ENCODE peak calls at places on chromosomes 1 and 21, in five cellular contexts. One of them, this sample, is unnamed.

GRCh38 chr1:228281631-228282328 is 73.9 kb downstream of the OBSCN start:
- DNase-seq in HS-5: no peak
- DNase-seq in T-helper 2 cell: no peak
- DNase-seq in activated T-cell treated with anti-CD3 and anti-CD28 coated beads, Interleukin-2, amount 50 U/mL, for 72 hours: no peak
- DNase-seq in central memory CD8-positive, alpha-beta T cell: no peak
- DNase-seq in this sample: no peak

GRCh38 chr1:16371725-16372124 is 4.7 kb downstream of the SZRD1 start:
- DNase-seq in activated T-cell treated with anti-CD3 and anti-CD28 coated beads, Interleukin-2, amount 50 U/mL, for 72 hours: peak
- DNase-seq in T-helper 2 cell: no peak
- DNase-seq in central memory CD8-positive, alpha-beta T cell: no peak
- DNase-seq in HS-5: no peak
- DNase-seq in this sample: no peak

GRCh38 chr1:42680921-42681683 is 1.1 kb upstream of the YBX1 start:
- DNase-seq in central memory CD8-positive, alpha-beta T cell: no peak
- DNase-seq in T-helper 2 cell: no peak
- DNase-seq in HS-5: no peak
- DNase-seq in activated T-cell treated with anti-CD3 and anti-CD28 coated beads, Interleukin-2, amount 50 U/mL, for 72 hours: peak
- DNase-seq in this sample: peak

GRCh38 chr1:35544976-35545375 is 12.2 kb downstream of the KIAA0319L start:
- DNase-seq in T-helper 2 cell: no peak
- DNase-seq in central memory CD8-positive, alpha-beta T cell: no peak
- DNase-seq in HS-5: no peak
- DNase-seq in activated T-cell treated with anti-CD3 and anti-CD28 coated beads, Interleukin-2, amount 50 U/mL, for 72 hours: peak
- DNase-seq in this sample: peak

GRCh38 chr1:152013664-152014237 is 20.1 kb upstream of the S100A10 start:
- DNase-seq in T-helper 2 cell: no peak
- DNase-seq in activated T-cell treated with anti-CD3 and anti-CD28 coated beads, Interleukin-2, amount 50 U/mL, for 72 hours: peak
- DNase-seq in central memory CD8-positive, alpha-beta T cell: no peak
- DNase-seq in HS-5: no peak
- DNase-seq in this sample: peak

GRCh38 chr1:226656601-226657277 is 82.3 kb downstream of the ITPKB start:
- DNase-seq in central memory CD8-positive, alpha-beta T cell: no peak
- DNase-seq in T-helper 2 cell: no peak
- DNase-seq in HS-5: peak
- DNase-seq in activated T-cell treated with anti-CD3 and anti-CD28 coated beads, Interleukin-2, amount 50 U/mL, for 72 hours: no peak
- DNase-seq in this sample: peak

GRCh38 chr1:30315185-30315960 is 408.0 kb downstream of the MATN1 start:
- DNase-seq in HS-5: no peak
- DNase-seq in T-helper 2 cell: no peak
- DNase-seq in activated T-cell treated with anti-CD3 and anti-CD28 coated beads, Interleukin-2, amount 50 U/mL, for 72 hours: no peak
- DNase-seq in central memory CD8-positive, alpha-beta T cell: no peak
- DNase-seq in this sample: no peak

GRCh38 chr1:220045356-220046051 is 801 bp downstream of the EPRS1 start:
- DNase-seq in activated T-cell treated with anti-CD3 and anti-CD28 coated beads, Interleukin-2, amount 50 U/mL, for 72 hours: no peak
- DNase-seq in HS-5: peak
- DNase-seq in central memory CD8-positive, alpha-beta T cell: no peak
- DNase-seq in T-helper 2 cell: no peak
- DNase-seq in this sample: peak

GRCh38 chr1:76289692-76290091 is 215.1 kb downstream of the ST6GALNAC3 start:
- DNase-seq in T-helper 2 cell: no peak
- DNase-seq in central memory CD8-positive, alpha-beta T cell: no peak
- DNase-seq in HS-5: no peak
- DNase-seq in activated T-cell treated with anti-CD3 and anti-CD28 coated beads, Interleukin-2, amount 50 U/mL, for 72 hours: no peak
- DNase-seq in this sample: peak

GRCh38 chr1:108082741-108083562 is 117.2 kb downstream of the SLC25A24 start:
- DNase-seq in central memory CD8-positive, alpha-beta T cell: no peak
- DNase-seq in HS-5: no peak
- DNase-seq in T-helper 2 cell: no peak
- DNase-seq in activated T-cell treated with anti-CD3 and anti-CD28 coated beads, Interleukin-2, amount 50 U/mL, for 72 hours: no peak
- DNase-seq in this sample: peak

GRCh38 chr1:45348609-45348965 is 8.3 kb upstream of the MUTYH start:
- DNase-seq in activated T-cell treated with anti-CD3 and anti-CD28 coated beads, Interleukin-2, amount 50 U/mL, for 72 hours: no peak
- DNase-seq in HS-5: no peak
- DNase-seq in central memory CD8-positive, alpha-beta T cell: no peak
- DNase-seq in T-helper 2 cell: no peak
- DNase-seq in this sample: no peak

GRCh38 chr1:178702141-178702540 is 22.9 kb upstream of the RALGPS2 start:
- DNase-seq in T-helper 2 cell: no peak
- DNase-seq in HS-5: peak
- DNase-seq in central memory CD8-positive, alpha-beta T cell: no peak
- DNase-seq in activated T-cell treated with anti-CD3 and anti-CD28 coated beads, Interleukin-2, amount 50 U/mL, for 72 hours: no peak
- DNase-seq in this sample: no peak

GRCh38 chr1:175146535-175147213 is 45.9 kb downstream of the KIAA0040 start:
- DNase-seq in HS-5: no peak
- DNase-seq in central memory CD8-positive, alpha-beta T cell: peak
- DNase-seq in T-helper 2 cell: peak
- DNase-seq in activated T-cell treated with anti-CD3 and anti-CD28 coated beads, Interleukin-2, amount 50 U/mL, for 72 hours: peak
- DNase-seq in this sample: peak

GRCh38 chr1:241947355-241947754 is 10.2 kb upstream of the BECN2 start:
- DNase-seq in central memory CD8-positive, alpha-beta T cell: no peak
- DNase-seq in HS-5: no peak
- DNase-seq in activated T-cell treated with anti-CD3 and anti-CD28 coated beads, Interleukin-2, amount 50 U/mL, for 72 hours: no peak
- DNase-seq in T-helper 2 cell: no peak
- DNase-seq in this sample: no peak

GRCh38 chr1:11168731-11169130 is 20.4 kb upstream of the ANGPTL7 start:
- DNase-seq in HS-5: no peak
- DNase-seq in central memory CD8-positive, alpha-beta T cell: no peak
- DNase-seq in T-helper 2 cell: no peak
- DNase-seq in activated T-cell treated with anti-CD3 and anti-CD28 coated beads, Interleukin-2, amount 50 U/mL, for 72 hours: no peak
- DNase-seq in this sample: no peak

GRCh38 chr1:207389728-207390464 is 64.2 kb upstream of the CR2 start:
- DNase-seq in HS-5: peak
- DNase-seq in T-helper 2 cell: no peak
- DNase-seq in activated T-cell treated with anti-CD3 and anti-CD28 coated beads, Interleukin-2, amount 50 U/mL, for 72 hours: peak
- DNase-seq in central memory CD8-positive, alpha-beta T cell: no peak
- DNase-seq in this sample: no peak

GRCh38 chr1:27970401-27970800 is 10.6 kb downstream of the XKR8 start:
- DNase-seq in activated T-cell treated with anti-CD3 and anti-CD28 coated beads, Interleukin-2, amount 50 U/mL, for 72 hours: no peak
- DNase-seq in HS-5: peak
- DNase-seq in central memory CD8-positive, alpha-beta T cell: no peak
- DNase-seq in T-helper 2 cell: no peak
- DNase-seq in this sample: peak

GRCh38 chr1:234114648-234115307 is 210.3 kb downstream of the SLC35F3 start:
- DNase-seq in central memory CD8-positive, alpha-beta T cell: no peak
- DNase-seq in T-helper 2 cell: no peak
- DNase-seq in HS-5: peak
- DNase-seq in activated T-cell treated with anti-CD3 and anti-CD28 coated beads, Interleukin-2, amount 50 U/mL, for 72 hours: peak
- DNase-seq in this sample: peak

GRCh38 chr1:240611619-240612490 is at the start of gene GREM2:
- DNase-seq in central memory CD8-positive, alpha-beta T cell: no peak
- DNase-seq in T-helper 2 cell: peak
- DNase-seq in HS-5: peak
- DNase-seq in activated T-cell treated with anti-CD3 and anti-CD28 coated beads, Interleukin-2, amount 50 U/mL, for 72 hours: peak
- DNase-seq in this sample: peak

GRCh38 chr1:99808391-99809115 is 41.6 kb upstream of the AGL start:
- DNase-seq in activated T-cell treated with anti-CD3 and anti-CD28 coated beads, Interleukin-2, amount 50 U/mL, for 72 hours: peak
- DNase-seq in T-helper 2 cell: no peak
- DNase-seq in HS-5: peak
- DNase-seq in central memory CD8-positive, alpha-beta T cell: no peak
- DNase-seq in this sample: peak

GRCh38 chr1:47951026-47951425 is 46.2 kb downstream of the TRABD2B start:
- DNase-seq in central memory CD8-positive, alpha-beta T cell: no peak
- DNase-seq in activated T-cell treated with anti-CD3 and anti-CD28 coated beads, Interleukin-2, amount 50 U/mL, for 72 hours: no peak
- DNase-seq in HS-5: no peak
- DNase-seq in T-helper 2 cell: no peak
- DNase-seq in this sample: no peak

GRCh38 chr1:84600796-84601195 is 26.6 kb upstream of the CTBS start:
- DNase-seq in HS-5: no peak
- DNase-seq in T-helper 2 cell: no peak
- DNase-seq in activated T-cell treated with anti-CD3 and anti-CD28 coated beads, Interleukin-2, amount 50 U/mL, for 72 hours: no peak
- DNase-seq in central memory CD8-positive, alpha-beta T cell: no peak
- DNase-seq in this sample: no peak

GRCh38 chr1:63721531-63722189 is 52.2 kb upstream of the ROR1 start:
- DNase-seq in central memory CD8-positive, alpha-beta T cell: no peak
- DNase-seq in T-helper 2 cell: no peak
- DNase-seq in activated T-cell treated with anti-CD3 and anti-CD28 coated beads, Interleukin-2, amount 50 U/mL, for 72 hours: no peak
- DNase-seq in HS-5: no peak
- DNase-seq in this sample: peak

GRCh38 chr1:153534226-153534932 is 1.4 kb downstream of the S100A6 start:
- DNase-seq in HS-5: no peak
- DNase-seq in T-helper 2 cell: no peak
- DNase-seq in activated T-cell treated with anti-CD3 and anti-CD28 coated beads, Interleukin-2, amount 50 U/mL, for 72 hours: no peak
- DNase-seq in central memory CD8-positive, alpha-beta T cell: no peak
- DNase-seq in this sample: peak

GRCh38 chr1:226444901-226445300 is 37.0 kb upstream of the PARP1 start:
- DNase-seq in T-helper 2 cell: no peak
- DNase-seq in HS-5: no peak
- DNase-seq in activated T-cell treated with anti-CD3 and anti-CD28 coated beads, Interleukin-2, amount 50 U/mL, for 72 hours: peak
- DNase-seq in central memory CD8-positive, alpha-beta T cell: peak
- DNase-seq in this sample: peak

GRCh38 chr1:92822907-92823306 is 8.9 kb upstream of the RPL5 start:
- DNase-seq in T-helper 2 cell: no peak
- DNase-seq in central memory CD8-positive, alpha-beta T cell: no peak
- DNase-seq in HS-5: no peak
- DNase-seq in activated T-cell treated with anti-CD3 and anti-CD28 coated beads, Interleukin-2, amount 50 U/mL, for 72 hours: no peak
- DNase-seq in this sample: no peak

GRCh38 chr1:76176020-76176419 is 101.5 kb downstream of the ST6GALNAC3 start:
- DNase-seq in T-helper 2 cell: no peak
- DNase-seq in activated T-cell treated with anti-CD3 and anti-CD28 coated beads, Interleukin-2, amount 50 U/mL, for 72 hours: peak
- DNase-seq in HS-5: no peak
- DNase-seq in central memory CD8-positive, alpha-beta T cell: no peak
- DNase-seq in this sample: no peak

GRCh38 chr1:34272152-34272551 is 95.4 kb downstream of the C1orf94 start:
- DNase-seq in activated T-cell treated with anti-CD3 and anti-CD28 coated beads, Interleukin-2, amount 50 U/mL, for 72 hours: no peak
- DNase-seq in HS-5: no peak
- DNase-seq in central memory CD8-positive, alpha-beta T cell: no peak
- DNase-seq in T-helper 2 cell: no peak
- DNase-seq in this sample: no peak

GRCh38 chr1:235545294-235545930 is 41.2 kb upstream of the B3GALNT2 start:
- DNase-seq in activated T-cell treated with anti-CD3 and anti-CD28 coated beads, Interleukin-2, amount 50 U/mL, for 72 hours: no peak
- DNase-seq in T-helper 2 cell: no peak
- DNase-seq in central memory CD8-positive, alpha-beta T cell: no peak
- DNase-seq in HS-5: no peak
- DNase-seq in this sample: no peak

GRCh38 chr1:77018386-77019156 is 151.3 kb downstream of the ST6GALNAC5 start:
- DNase-seq in HS-5: no peak
- DNase-seq in T-helper 2 cell: no peak
- DNase-seq in activated T-cell treated with anti-CD3 and anti-CD28 coated beads, Interleukin-2, amount 50 U/mL, for 72 hours: no peak
- DNase-seq in central memory CD8-positive, alpha-beta T cell: no peak
- DNase-seq in this sample: peak

GRCh38 chr1:231161711-231162299 is at the start of gene TRIM67:
- DNase-seq in HS-5: no peak
- DNase-seq in T-helper 2 cell: no peak
- DNase-seq in central memory CD8-positive, alpha-beta T cell: no peak
- DNase-seq in activated T-cell treated with anti-CD3 and anti-CD28 coated beads, Interleukin-2, amount 50 U/mL, for 72 hours: no peak
- DNase-seq in this sample: peak

GRCh38 chr1:60271041-60271440 is 197.5 kb upstream of the C1orf87 start:
- DNase-seq in HS-5: no peak
- DNase-seq in central memory CD8-positive, alpha-beta T cell: no peak
- DNase-seq in T-helper 2 cell: no peak
- DNase-seq in activated T-cell treated with anti-CD3 and anti-CD28 coated beads, Interleukin-2, amount 50 U/mL, for 72 hours: no peak
- DNase-seq in this sample: no peak

GRCh38 chr1:96234299-96234698 is 487.3 kb upstream of the PTBP2 start:
- DNase-seq in T-helper 2 cell: no peak
- DNase-seq in central memory CD8-positive, alpha-beta T cell: no peak
- DNase-seq in activated T-cell treated with anti-CD3 and anti-CD28 coated beads, Interleukin-2, amount 50 U/mL, for 72 hours: no peak
- DNase-seq in HS-5: no peak
- DNase-seq in this sample: peak

GRCh38 chr21:16377120-16377658 is 647.4 kb downstream of the USP25 start:
- DNase-seq in T-helper 2 cell: no peak
- DNase-seq in HS-5: no peak
- DNase-seq in activated T-cell treated with anti-CD3 and anti-CD28 coated beads, Interleukin-2, amount 50 U/mL, for 72 hours: no peak
- DNase-seq in central memory CD8-positive, alpha-beta T cell: no peak
- DNase-seq in this sample: no peak

GRCh38 chr1:112388436-112388835 is 7.6 kb upstream of the CTTNBP2NL start:
- DNase-seq in central memory CD8-positive, alpha-beta T cell: no peak
- DNase-seq in HS-5: no peak
- DNase-seq in activated T-cell treated with anti-CD3 and anti-CD28 coated beads, Interleukin-2, amount 50 U/mL, for 72 hours: no peak
- DNase-seq in T-helper 2 cell: no peak
- DNase-seq in this sample: peak

GRCh38 chr1:40634901-40635655 is 30.4 kb downstream of the RIMS3 start:
- DNase-seq in central memory CD8-positive, alpha-beta T cell: no peak
- DNase-seq in HS-5: no peak
- DNase-seq in T-helper 2 cell: no peak
- DNase-seq in activated T-cell treated with anti-CD3 and anti-CD28 coated beads, Interleukin-2, amount 50 U/mL, for 72 hours: no peak
- DNase-seq in this sample: no peak

GRCh38 chr1:46076343-46076742 is 56.1 kb downstream of the PIK3R3 start:
- DNase-seq in activated T-cell treated with anti-CD3 and anti-CD28 coated beads, Interleukin-2, amount 50 U/mL, for 72 hours: no peak
- DNase-seq in central memory CD8-positive, alpha-beta T cell: no peak
- DNase-seq in T-helper 2 cell: no peak
- DNase-seq in HS-5: no peak
- DNase-seq in this sample: no peak